ENCODE peak calls at places on chromosome 5, in ten cellular contexts. X, R, P, E, D, Z, Q, U, F and K are unnamed samples.
A peak's percentile ranks its signal among the peaks of the same experiment; 100 is the strongest.

GRCh38 chr5:81247441-81247972 is 14.4 kb downstream of the CKMT2 start:
- DNase-seq in X (no peak), R (no peak), P (peak; percentile 67), E (peak; percentile 24), D (peak; percentile 48), Z (no peak), Q (no peak), U (peak; percentile 13), F (peak; percentile 34), K (no peak)

GRCh38 chr5:83473344-83474169 is 2.0 kb downstream of the VCAN start:
- DNase-seq in X (peak; percentile 88), R (peak; percentile 95), P (peak; percentile 99), E (peak; percentile 97), D (peak; percentile 99), Z (peak; percentile 92), Q (peak; percentile 83), U (peak; percentile 96), F (peak; percentile 97), K (peak; percentile 88)

GRCh38 chr5:96157077-96157780 is 195.6 kb upstream of the ELL2 start:
- DNase-seq in X (no peak), R (no peak), P (no peak), E (peak; percentile 76), D (no peak), Z (no peak), Q (no peak), U (no peak), F (no peak), K (no peak)

GRCh38 chr5:264346-264745 is 7.1 kb upstream of the PDCD6 start:
- DNase-seq in X (no peak), R (no peak), P (peak; percentile 5), E (no peak), D (no peak), Z (no peak), Q (no peak), U (no peak), F (no peak), K (no peak)

GRCh38 chr5:133938932-133939331 is 29.5 kb downstream of the C5orf15 start:
- DNase-seq in X (no peak), R (no peak), P (no peak), E (no peak), D (no peak), Z (no peak), Q (peak; percentile 72), U (no peak), F (no peak), K (peak; percentile 48)

GRCh38 chr5:139061274-139061673 is 136.9 kb downstream of the SIL1 start:
- DNase-seq in X (peak; percentile 29), R (no peak), P (peak; percentile 87), E (peak; percentile 42), D (peak; percentile 70), Z (peak; percentile 72), Q (no peak), U (no peak), F (peak; percentile 76), K (no peak)

GRCh38 chr5:106797996-106798395 is 872.7 kb downstream of the EFNA5 start:
- DNase-seq in X (no peak), R (no peak), P (no peak), E (no peak), D (no peak), Z (no peak), Q (no peak), U (no peak), F (no peak), K (no peak)

GRCh38 chr5:139295692-139296091 is 2.2 kb downstream of the MATR3 start:
- DNase-seq in X (no peak), R (no peak), P (no peak), E (no peak), D (no peak), Z (no peak), Q (no peak), U (no peak), F (no peak), K (no peak)

GRCh38 chr5:157541452-157542118 is 34.0 kb downstream of the ADAM19 start:
- DNase-seq in X (no peak), R (no peak), P (no peak), E (no peak), D (no peak), Z (no peak), Q (peak; percentile 29), U (no peak), F (no peak), K (no peak)

GRCh38 chr5:177478711-177479646 is 5.5 kb upstream of the DBN1 start:
- DNase-seq in X (no peak), R (no peak), P (peak; percentile 93), E (no peak), D (peak; percentile 39), Z (peak; percentile 94), Q (no peak), U (no peak), F (no peak), K (no peak)

GRCh38 chr5:96297867-96298266 is 135.2 kb downstream of the PCSK1 start:
- DNase-seq in X (peak; percentile 98), R (peak; percentile 51), P (peak; percentile 96), E (peak; percentile 53), D (peak; percentile 76), Z (no peak), Q (peak; percentile 33), U (peak; percentile 98), F (peak; percentile 94), K (no peak)

GRCh38 chr5:148443998-148444397 is 60.2 kb downstream of the FBXO38 start:
- DNase-seq in X (peak; percentile 14), R (peak; percentile 69), P (peak; percentile 81), E (peak; percentile 46), D (peak; percentile 77), Z (no peak), Q (peak; percentile 57), U (peak; percentile 49), F (peak; percentile 57), K (peak; percentile 13)

GRCh38 chr5:141182248-141182647 is at the start of gene PCDHB16:
- DNase-seq in X (no peak), R (peak; percentile 24), P (peak; percentile 3), E (peak; percentile 3), D (no peak), Z (no peak), Q (peak; percentile 2), U (no peak), F (peak; percentile 1), K (no peak)

DNA sequence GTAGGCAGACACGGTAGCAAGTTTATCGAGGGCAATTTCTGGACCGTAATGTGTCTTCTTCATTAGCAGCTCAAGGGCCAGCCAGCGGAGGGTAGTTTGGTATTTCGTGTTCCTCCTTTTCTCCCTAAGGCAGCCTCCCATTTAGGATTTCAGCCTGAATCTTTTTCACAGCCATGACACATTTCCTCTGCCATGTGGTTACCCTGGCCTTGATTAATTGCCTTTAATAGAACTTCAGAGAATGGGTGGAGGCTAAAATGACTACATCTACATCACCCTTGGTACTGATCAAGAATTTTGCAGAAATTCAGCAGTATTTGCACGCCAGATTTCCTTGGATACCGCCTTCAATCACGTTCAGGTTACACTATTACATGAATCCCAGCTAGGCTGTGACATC is 58.0 kb downstream of the ADAMTS16 start:
- DNase-seq in X (no peak), R (no peak), P (no peak), E (no peak), D (peak; percentile 29), Z (no peak), Q (no peak), U (no peak), F (no peak), K (no peak)
- H3K4me3 ChIP-seq in X (no peak overlapping the region), R (no peak overlapping the region), P (no peak overlapping the region), E (no peak overlapping the region), D (no peak overlapping the region), Z (no peak overlapping the region), Q (no peak overlapping the region), U (no peak overlapping the region), F (no peak overlapping the region), K (no peak overlapping the region)

DNA sequence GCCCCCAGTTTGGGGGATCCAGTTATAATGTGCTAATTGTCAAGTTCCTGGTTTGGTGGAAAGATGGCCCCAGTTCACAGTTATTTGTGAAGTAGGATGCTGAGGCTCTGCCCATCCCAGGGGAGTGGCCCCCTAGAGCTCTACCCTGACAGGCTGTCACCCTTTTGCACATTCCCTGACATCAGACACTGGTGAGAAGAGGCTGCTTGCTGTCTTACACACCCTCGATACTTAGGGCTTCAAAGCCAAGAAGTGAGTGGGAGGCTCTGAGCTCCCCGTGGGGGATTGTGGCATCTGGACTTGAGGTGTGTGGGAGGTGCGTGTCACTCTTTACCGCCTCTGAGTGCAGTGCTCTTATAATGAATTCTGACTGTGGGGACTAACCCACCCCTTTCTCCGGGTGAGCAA is 168.5 kb downstream of the DOCK2 start:
- DNase-seq in X (no peak), R (no peak), P (peak; percentile 61), E (no peak), D (no peak), Z (no peak), Q (peak; percentile 95), U (no peak), F (no peak), K (peak; percentile 79)
- TF ChIP-seq CTCF in X (no peak), R (no peak), P (no peak), E (no peak), D (no peak), Z (no peak), Q (no peak), U (no peak), F (no peak), K (peak; percentile 3)

DNA sequence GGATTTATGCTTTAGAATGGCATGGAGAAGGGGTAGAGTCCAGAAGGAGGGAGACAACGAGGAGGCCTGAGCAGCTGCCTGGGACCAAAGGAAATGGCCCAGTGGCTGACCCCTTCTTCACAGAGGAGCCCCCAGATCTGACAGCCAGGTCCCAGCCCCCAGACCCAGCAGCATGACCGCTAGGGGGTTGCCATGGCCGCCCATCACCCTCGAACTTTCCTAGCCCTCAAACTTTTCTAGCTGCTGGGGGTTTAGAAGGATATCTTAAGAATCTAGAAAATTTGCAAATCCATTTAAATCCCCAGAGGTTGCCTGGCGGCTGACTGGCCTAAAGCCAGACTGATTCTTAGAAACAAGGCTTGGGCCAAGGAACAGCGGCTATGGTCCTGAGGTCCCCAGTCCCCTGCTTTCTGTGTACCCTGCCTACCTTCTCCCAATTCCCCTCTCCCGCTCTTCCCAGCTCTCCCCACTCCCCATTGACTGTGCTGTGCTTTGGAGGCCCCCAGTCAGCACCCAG is 969 bp downstream of the PDGFRB start:
- DNase-seq in X (no peak), R (no peak), P (peak; percentile 41), E (no peak), D (no peak), Z (no peak), Q (no peak), U (no peak), F (no peak), K (no peak)
- H3K4me3 ChIP-seq in X (peak overlapping the region; percentile 74), R (no peak overlapping the region), P (no peak overlapping the region), E (no peak overlapping the region), D (peak overlapping the region; percentile 68), Z (peak overlapping the region; percentile 63), Q (no peak overlapping the region), U (peak overlapping the region; percentile 97), F (peak overlapping the region; percentile 94), K (no peak overlapping the region)

DNA sequence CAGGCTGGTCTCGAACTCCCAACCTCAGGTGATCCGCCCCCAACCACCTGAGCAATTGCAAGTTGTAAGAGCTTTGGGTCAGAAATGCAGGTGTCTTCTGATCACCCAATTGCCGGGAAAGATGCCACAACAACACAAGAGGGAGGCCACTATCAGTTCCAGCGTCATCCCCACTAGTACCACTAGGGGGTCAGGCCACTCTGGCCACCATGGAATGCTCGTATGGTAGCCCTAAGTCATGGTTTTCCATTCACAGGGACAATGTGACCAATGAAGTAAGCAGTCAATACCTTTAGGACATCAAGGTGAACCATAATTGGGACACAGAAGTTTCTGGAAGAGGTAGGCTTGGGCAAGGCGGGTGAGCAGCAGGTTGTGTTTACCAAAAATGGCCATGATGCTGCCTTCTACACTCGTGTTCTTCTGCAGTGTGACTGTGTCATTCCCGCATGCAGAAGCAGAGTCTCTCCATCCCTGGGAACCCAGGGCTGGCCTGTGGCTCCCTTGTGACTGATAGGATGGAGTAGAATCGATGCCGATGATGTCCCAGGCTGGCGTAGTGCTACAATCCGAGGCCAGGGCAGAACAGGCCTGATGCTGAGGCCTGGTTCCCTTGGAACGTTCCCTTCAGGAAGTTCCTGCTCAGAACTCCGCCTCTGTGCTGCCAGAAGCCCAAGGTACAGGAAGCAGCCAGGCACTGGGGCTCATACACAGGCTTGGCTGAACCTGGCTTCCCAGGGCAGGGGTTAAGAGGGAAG is 42.2 kb upstream of the ANKRD33B start:
- DNase-seq in X (no peak), R (peak; percentile 52), P (no peak), E (no peak), D (no peak), Z (no peak), Q (no peak), U (no peak), F (no peak), K (no peak)
- TF ChIP-seq CTCF in X (peak; percentile 12), R (no peak), P (peak; percentile 35), E (peak; percentile 37), D (peak; percentile 51), Z (no peak), Q (peak; percentile 37), U (peak; percentile 49), F (peak; percentile 36), K (peak; percentile 50)